ENCODE peak calls at places on chromosome 1, in five cellular contexts. Q, E, J, A and L are unnamed samples.

GRCh38 chr1:79262745-79263258 is 256.3 kb upstream of the ADGRL4 start:
- DNase-seq in Q (no peak), E (no peak), J (no peak), A (no peak), L (no peak)

GRCh38 chr1:220217383-220217988 is 54.8 kb downstream of the RAB3GAP2 start:
- DNase-seq in Q (no peak), E (no peak), J (no peak), A (no peak), L (no peak)

GRCh38 chr1:1895456-1896333 is 4.8 kb upstream of the GNB1 start:
- DNase-seq in Q (no peak), E (no peak), J (no peak), A (no peak), L (no peak)

GRCh38 chr1:235270625-235271024 is 57.4 kb downstream of the ARID4B start:
- DNase-seq in Q (no peak), E (no peak), J (no peak), A (no peak), L (no peak)

GRCh38 chr1:97870574-97870973 is 50.3 kb downstream of the DPYD start:
- DNase-seq in Q (no peak), E (no peak), J (no peak), A (no peak), L (no peak)

GRCh38 chr1:40153073-40153770 is 8.0 kb upstream of the RLF start:
- DNase-seq in Q (no peak), E (peak; percentile 43), J (no peak), A (no peak), L (no peak)

GRCh38 chr1:84303154-84303830 is 1.8 kb downstream of the SAMD13 start:
- DNase-seq in Q (no peak), E (no peak), J (no peak), A (no peak), L (no peak)

GRCh38 chr1:153699116-153699515 is 20.6 kb downstream of the NPR1 start:
- DNase-seq in Q (no peak), E (no peak), J (no peak), A (no peak), L (no peak)

GRCh38 chr1:99670583-99670982 is 24.7 kb downstream of the PALMD start:
- DNase-seq in Q (no peak), E (no peak), J (no peak), A (no peak), L (no peak)